ENCODE peak calls at places on chromosome 3, in nine cellular contexts. B, I, P, G, H, V, A, Y and U are unnamed samples.

GRCh38 chr3:171192176-171192854 is 165.8 kb upstream of the SLC2A2 start:
- DNase-seq in B (no peak), I (no peak), P (no peak), G (no peak), H (no peak), V (no peak), A (no peak), Y (peak), U (no peak)

GRCh38 chr3:42698216-42698910 is 4.2 kb downstream of the HHATL start:
- DNase-seq in B (no peak), I (no peak), P (no peak), G (peak), H (no peak), V (no peak), A (no peak), Y (no peak), U (no peak)

GRCh38 chr3:44958406-44958805 is 17.6 kb downstream of the ZDHHC3 start:
- DNase-seq in B (no peak), I (no peak), P (no peak), G (no peak), H (no peak), V (no peak), A (no peak), Y (no peak), U (no peak)

GRCh38 chr3:115022835-115023398 is 124.2 kb downstream of the ZBTB20 start:
- DNase-seq in B (no peak), I (no peak), P (no peak), G (no peak), H (no peak), V (no peak), A (no peak), Y (no peak), U (no peak)

GRCh38 chr3:14516738-14517345 is 23.3 kb downstream of the GRIP2 start:
- DNase-seq in B (no peak), I (no peak), P (no peak), G (no peak), H (no peak), V (no peak), A (no peak), Y (no peak), U (no peak)

GRCh38 chr3:177379045-177379444 is 181.8 kb upstream of the TBL1XR1 start:
- DNase-seq in B (peak), I (no peak), P (no peak), G (no peak), H (no peak), V (no peak), A (peak), Y (no peak), U (no peak)

GRCh38 chr3:194278186-194278845 is 72.8 kb downstream of the CPN2 start:
- DNase-seq in B (no peak), I (no peak), P (no peak), G (no peak), H (no peak), V (no peak), A (no peak), Y (no peak), U (no peak)

GRCh38 chr3:133136114-133137041 is 98.2 kb downstream of the TMEM108 start:
- DNase-seq in B (peak), I (no peak), P (no peak), G (no peak), H (no peak), V (no peak), A (no peak), Y (no peak), U (no peak)

GRCh38 chr3:195544634-195545033 is 1.5 kb upstream of the PPP1R2 start:
- DNase-seq in B (no peak), I (no peak), P (no peak), G (no peak), H (no peak), V (no peak), A (no peak), Y (no peak), U (no peak)

GRCh38 chr3:28948685-28949084 is 332.2 kb upstream of the RBMS3 start:
- DNase-seq in B (no peak), I (no peak), P (no peak), G (no peak), H (no peak), V (no peak), A (no peak), Y (no peak), U (no peak)

GRCh38 chr3:178439504-178439903 is 96.7 kb upstream of the KCNMB2 start:
- DNase-seq in B (peak), I (no peak), P (no peak), G (no peak), H (no peak), V (no peak), A (no peak), Y (no peak), U (peak)

GRCh38 chr3:140532793-140533330 is 145.0 kb upstream of the TRIM42 start:
- DNase-seq in B (no peak), I (no peak), P (no peak), G (no peak), H (no peak), V (no peak), A (no peak), Y (no peak), U (no peak)

GRCh38 chr3:122132949-122133540 is 50.4 kb upstream of the CASR start:
- DNase-seq in B (no peak), I (no peak), P (no peak), G (no peak), H (no peak), V (no peak), A (no peak), Y (no peak), U (no peak)

GRCh38 chr3:113273011-113273410 is 61.7 kb downstream of the BOC start:
- DNase-seq in B (no peak), I (no peak), P (no peak), G (no peak), H (no peak), V (peak), A (no peak), Y (no peak), U (no peak)

GRCh38 chr3:151431940-151432339 is 28.9 kb downstream of the IGSF10 start:
- DNase-seq in B (no peak), I (no peak), P (no peak), G (no peak), H (no peak), V (no peak), A (no peak), Y (no peak), U (no peak)

GRCh38 chr3:27729748-27730611 is 7.9 kb upstream of the EOMES start:
- DNase-seq in B (no peak), I (no peak), P (no peak), G (no peak), H (no peak), V (peak), A (no peak), Y (no peak), U (no peak)